ENCODE peak calls at places on chromosomes 12 and 14, in six cellular contexts. J is stimulated activated CD4-positive, alpha-beta T cell treated with anti-CD3 and anti-CD28 coated beads, Interleukin-4, amount 100 ng/mL, for 1 hour; X is NCI-H1694 treated with DMSO at 0.1 percent for 48 hours; F is MM.1S; S is glutamatergic neuron; Q is upper lobe of left lung. O is an unnamed sample.

GRCh38 chr12:44881197-44881596 is 5.1 kb upstream of the NELL2 start:
- DNase-seq in J (no peak), Q (no peak), X (no peak), F (no peak), S (no peak), O (no peak)

GRCh38 chr12:11822071-11822818 is 172.8 kb downstream of the ETV6 start:
- DNase-seq in X (peak; percentile 98), J (peak; percentile 66), F (peak; percentile 68), S (no peak), Q (no peak), O (no peak)

GRCh38 chr14:96078687-96079016 is 39.5 kb downstream of the C14orf132 start:
- DNase-seq in Q (peak; percentile 43), J (no peak), X (no peak), F (no peak), S (no peak), O (no peak)

GRCh38 chr12:107145397-107145796 is 52.0 kb upstream of the CRY1 start:
- DNase-seq in J (no peak), S (no peak), X (no peak), Q (no peak), F (no peak), O (no peak)

GRCh38 chr12:31008241-31008711 is 65.4 kb upstream of the DDX11 start:
- DNase-seq in S (peak; percentile 50), X (peak; percentile 88), J (no peak), Q (no peak), F (no peak), O (no peak)

GRCh38 chr12:117468016-117468415 is 106.6 kb upstream of the NOS1 start:
- DNase-seq in S (no peak), Q (no peak), F (no peak), J (no peak), X (no peak), O (no peak)

GRCh38 chr14:24885410-24885913 is 164.5 kb downstream of the STXBP6 start:
- DNase-seq in F (no peak), S (no peak), Q (no peak), X (no peak), J (no peak), O (no peak)

GRCh38 chr12:107654866-107655265 is 30.7 kb upstream of the PWP1 start:
- DNase-seq in J (no peak), Q (no peak), F (no peak), S (no peak), X (no peak), O (no peak)

GRCh38 chr12:69405466-69405865 is 45.9 kb downstream of the YEATS4 start:
- DNase-seq in Q (no peak), F (no peak), J (no peak), S (no peak), X (no peak), O (no peak)

GRCh38 chr14:68639518-68640292 is 153.2 kb downstream of the ZFP36L1 start:
- DNase-seq in F (no peak), Q (no peak), J (no peak), X (no peak), S (no peak), O (no peak)

GRCh38 chr14:104526723-104527645 is 52.6 kb upstream of the C14orf180 start:
- DNase-seq in X (no peak), J (no peak), Q (no peak), F (no peak), S (no peak), O (no peak)

GRCh38 chr14:56894591-56894991 is 84.3 kb upstream of the OTX2 start:
- DNase-seq in Q (no peak), J (no peak), S (no peak), X (no peak), F (no peak), O (no peak)